ENCODE peak calls at places on chromosomes 1 and 21, in six cellular contexts. G, N, B, O, Q and L are unnamed samples.
A peak's percentile ranks its signal among the peaks of the same experiment; 100 is the strongest.

GRCh38 chr1:39761557-39762260 is 9.4 kb downstream of the OXCT2 start:
- DNase-seq in B (no peak), Q (no peak), G (no peak), O (no peak), N (no peak), L (no peak)

GRCh38 chr1:221101792-221102191 is 222.5 kb downstream of the HLX start:
- DNase-seq in G (no peak), O (no peak), Q (peak; percentile 69), B (no peak), N (no peak), L (no peak)

GRCh38 chr1:183554577-183554976 is 35.7 kb downstream of the NCF2 start:
- DNase-seq in G (no peak), O (no peak), B (no peak), N (no peak), Q (no peak), L (no peak)

GRCh38 chr1:67173988-67174387 is 7.7 kb downstream of the IL23R start:
- DNase-seq in B (no peak), Q (no peak), G (no peak), O (no peak), N (no peak), L (no peak)

GRCh38 chr21:45405819-45406762 is 1.1 kb downstream of the COL18A1 start:
- DNase-seq in B (peak; percentile 69), N (no peak), O (no peak), Q (no peak), G (peak; percentile 59), L (no peak)

GRCh38 chr1:1421907-1422464 is 910 bp upstream of the ANKRD65 start:
- DNase-seq in O (no peak), Q (no peak), N (no peak), B (no peak), G (no peak), L (no peak)

GRCh38 chr1:236534164-236534651 is 10.4 kb downstream of the LGALS8 start:
- DNase-seq in B (no peak), Q (peak; percentile 60), N (peak; percentile 8), O (no peak), G (no peak), L (no peak)

GRCh38 chr21:40706806-40707205 is 140.2 kb downstream of the DSCAM start:
- DNase-seq in O (no peak), N (no peak), G (no peak), Q (no peak), B (no peak), L (no peak)

GRCh38 chr1:228374711-228375577 is 31.7 kb downstream of the TRIM11 start:
- DNase-seq in B (peak; percentile 95), G (peak; percentile 98), Q (peak; percentile 94), O (no peak), N (no peak), L (peak; percentile 98)

GRCh38 chr1:153697191-153697872 is 18.8 kb downstream of the NPR1 start:
- DNase-seq in N (no peak), Q (no peak), G (peak; percentile 50), O (no peak), B (peak; percentile 82), L (no peak)

GRCh38 chr1:38052750-38053415 is 6.3 kb upstream of the POU3F1 start:
- DNase-seq in O (peak; percentile 49), B (no peak), Q (no peak), N (no peak), G (no peak), L (no peak)

GRCh38 chr21:45504516-45505415 is 37.5 kb downstream of the SLC19A1 start:
- DNase-seq in N (no peak), Q (no peak), B (peak; percentile 60), O (no peak), G (peak; percentile 7), L (no peak)

GRCh38 chr1:15714438-15715136 is 21.5 kb upstream of the SLC25A34 start:
- DNase-seq in B (peak; percentile 81), O (no peak), N (no peak), G (no peak), Q (peak; percentile 73), L (no peak)

GRCh38 chr1:227428803-227429202 is 110.5 kb upstream of the CDC42BPA start:
- DNase-seq in O (no peak), B (no peak), G (no peak), Q (no peak), N (no peak), L (no peak)

GRCh38 chr1:233627376-233627775 is 13.5 kb downstream of the KCNK1 start:
- DNase-seq in O (no peak), Q (no peak), N (no peak), B (no peak), G (no peak), L (no peak)

GRCh38 chr1:228368801-228369607 is 37.6 kb downstream of the TRIM11 start:
- DNase-seq in Q (no peak), N (no peak), O (no peak), B (peak; percentile 60), G (peak; percentile 86), L (no peak)

GRCh38 chr1:98565951-98566350 is 95.6 kb upstream of the SNX7 start:
- DNase-seq in B (no peak), N (no peak), G (no peak), Q (no peak), O (no peak), L (no peak)

GRCh38 chr1:223143760-223144248 is 756 bp upstream of the TLR5 start:
- DNase-seq in Q (no peak), O (no peak), B (peak; percentile 71), G (no peak), N (no peak), L (no peak)

GRCh38 chr1:169623132-169623926 is 6.6 kb downstream of the SELP start:
- DNase-seq in O (no peak), N (no peak), Q (no peak), G (no peak), B (no peak), L (no peak)

GRCh38 chr1:78410643-78411042 is 80.1 kb upstream of the PTGFR start:
- DNase-seq in Q (no peak), B (no peak), G (no peak), N (no peak), O (no peak), L (no peak)

GRCh38 chr1:40058453-40059291 is 18.1 kb downstream of the CAP1 start:
- DNase-seq in G (no peak), B (no peak), Q (no peak), O (no peak), N (no peak), L (no peak)

GRCh38 chr1:1947493-1947892 is 28.4 kb upstream of the TMEM52 start:
- DNase-seq in Q (no peak), N (no peak), O (no peak), G (no peak), B (no peak), L (no peak)

GRCh38 chr21:45410151-45410864 is 5.3 kb downstream of the COL18A1 start:
- DNase-seq in B (peak; percentile 60), Q (no peak), O (no peak), N (no peak), G (peak; percentile 10), L (no peak)

GRCh38 chr1:145750444-145750843 is 31.1 kb downstream of the CD160 start:
- DNase-seq in N (no peak), B (no peak), O (no peak), G (no peak), Q (no peak), L (no peak)

GRCh38 chr1:166184897-166185296 is 18.1 kb upstream of the FAM78B start:
- DNase-seq in Q (no peak), O (no peak), B (no peak), N (no peak), G (no peak), L (no peak)

GRCh38 chr1:190754769-190755168 is 277.1 kb upstream of the BRINP3 start:
- DNase-seq in G (no peak), N (no peak), B (no peak), Q (peak; percentile 0), O (no peak), L (no peak)

GRCh38 chr1:25031966-25032667 is 102.0 kb upstream of the RUNX3 start:
- DNase-seq in O (no peak), Q (no peak), N (peak; percentile 14), G (no peak), B (peak; percentile 76), L (no peak)

GRCh38 chr1:16091296-16091695 is 17.8 kb upstream of the FAM131C start:
- DNase-seq in O (no peak), Q (no peak), G (no peak), N (no peak), B (no peak), L (no peak)